ENCODE peak calls at places on chromosomes 13 and 19, in five cellular contexts. S, Y, D, I and K are unnamed samples.

GRCh38 chr13:113849981-113850721 is 13.7 kb downstream of the GAS6 start:
- DNase-seq in Y (no peak), D (no peak), I (no peak), S (no peak), K (no peak)

GRCh38 chr19:13053761-13054604 is 48.7 kb downstream of the LYL1 start:
- DNase-seq in D (peak), Y (peak), I (peak), S (peak), K (peak)

GRCh38 chr13:39259371-39259770 is 221.1 kb downstream of the NHLRC3 start:
- DNase-seq in S (no peak), D (no peak), I (no peak), Y (no peak), K (no peak)

GRCh38 chr19:10363789-10364281 is 16.5 kb downstream of the TYK2 start:
- DNase-seq in I (no peak), D (no peak), Y (no peak), S (no peak), K (no peak)

GRCh38 chr13:108609353-108609752 is 20.1 kb upstream of the MYO16 start:
- DNase-seq in Y (no peak), D (no peak), I (peak), S (no peak), K (no peak)

GRCh38 chr13:47865883-47866282 is 135.2 kb downstream of the SUCLA2 start:
- DNase-seq in Y (no peak), S (no peak), D (no peak), I (no peak), K (no peak)

GRCh38 chr13:40221460-40222201 is 444.8 kb downstream of the FOXO1 start:
- DNase-seq in Y (no peak), D (no peak), S (no peak), I (peak), K (no peak)

GRCh38 chr13:45331123-45331619 is 9.8 kb downstream of the TPT1 start:
- DNase-seq in D (no peak), Y (no peak), S (no peak), I (no peak), K (no peak)

GRCh38 chr13:77919351-77920294 is 992 bp upstream of the EDNRB start:
- DNase-seq in S (peak), Y (peak), I (peak), D (peak), K (no peak)

GRCh38 chr13:94073006-94073744 is 406.3 kb downstream of the DCT start:
- DNase-seq in Y (no peak), D (no peak), S (no peak), I (peak), K (no peak)

GRCh38 chr13:109610517-109610916 is 175.9 kb downstream of the IRS2 start:
- DNase-seq in I (peak), D (no peak), S (no peak), Y (peak), K (no peak)

GRCh38 chr13:48782429-48782840 is 128.7 kb downstream of the CYSLTR2 start:
- DNase-seq in D (peak), Y (no peak), I (no peak), S (no peak), K (no peak)

DNA sequence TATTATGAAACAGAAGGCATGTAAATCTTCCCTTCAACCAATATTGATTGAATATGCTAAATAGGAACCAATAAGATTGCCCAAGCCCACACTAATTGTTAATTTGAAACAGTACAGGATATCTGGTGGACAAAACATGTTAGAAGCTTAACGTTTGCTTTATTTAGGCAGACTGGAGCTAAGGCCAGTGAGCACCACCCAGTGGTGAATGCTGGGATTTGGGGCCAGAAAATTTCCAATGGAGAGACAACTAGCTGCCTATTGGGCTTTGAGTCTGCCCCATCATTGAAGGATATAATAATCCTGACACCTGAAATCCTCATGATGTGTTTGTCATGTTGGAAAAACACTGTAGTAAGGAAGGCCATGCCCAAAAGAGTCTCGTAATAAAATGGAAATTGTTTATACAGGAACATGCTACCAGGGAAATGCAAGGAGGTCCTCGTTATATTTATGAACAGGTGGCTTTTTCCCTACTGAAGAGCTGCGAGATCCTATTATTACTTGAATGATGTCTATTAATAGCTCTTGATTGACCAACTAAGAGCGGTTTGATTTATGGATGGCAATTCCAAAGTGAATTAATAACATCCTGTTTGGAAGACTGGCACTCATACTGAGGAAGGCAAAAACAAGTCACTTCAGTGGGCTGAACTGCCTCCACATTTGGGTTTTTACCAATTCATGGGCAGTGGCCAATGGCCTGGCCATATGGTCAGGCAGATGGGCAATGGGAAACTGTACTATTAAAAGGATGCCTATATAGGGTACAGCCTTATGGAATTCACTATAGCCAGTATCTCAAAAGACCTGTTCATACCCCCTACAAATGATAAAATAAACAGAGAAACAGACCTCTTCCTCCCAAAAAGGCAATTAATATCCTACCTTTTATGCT is 8.7 kb downstream of the SIGLECL1 start:
- DNase-seq in S (peak), D (no peak), Y (peak), I (peak), K (no peak)
- H3K27ac ChIP-seq in S (no peak), D (no peak), Y (no peak), I (no peak), K (no peak)

GRCh38 chr13:30043631-30043925 is 193.2 kb upstream of the UBL3 start:
- DNase-seq in D (no peak), S (no peak), I (no peak), Y (no peak), K (no peak)
- H3K27ac ChIP-seq in D (no peak), S (no peak), I (no peak), Y (no peak), K (no peak)

GRCh38 chr13:34276764-34277163 is 458.8 kb downstream of the RFC3 start:
- DNase-seq in S (no peak), I (no peak), D (no peak), Y (no peak), K (no peak)

DNA sequence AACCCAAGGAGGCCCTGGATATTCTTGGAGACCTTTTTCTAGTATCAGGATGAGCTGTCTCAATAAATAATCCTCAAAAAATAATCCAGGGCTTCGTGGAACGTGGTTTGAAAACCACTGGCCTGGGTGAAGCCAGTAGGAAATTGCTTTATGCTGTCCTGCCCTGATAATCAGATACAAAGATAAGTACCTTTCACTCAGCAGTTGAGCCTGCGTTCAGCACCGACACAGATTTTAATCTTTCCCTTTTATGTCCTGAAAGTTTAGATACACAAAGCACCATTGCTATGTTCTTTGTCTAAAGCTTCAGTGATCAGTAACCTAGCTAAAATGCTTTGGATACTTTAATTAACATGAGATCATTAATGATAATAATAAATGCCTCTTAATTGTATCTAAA is 460.0 kb downstream of the RFC3 start:
- DNase-seq in I (no peak), D (no peak), Y (no peak), S (no peak), K (no peak)
- H3K27ac ChIP-seq in I (no peak), D (no peak), Y (no peak), S (no peak), K (no peak)

GRCh38 chr19:35300340-35300649 is 8.3 kb downstream of the MAG start:
- DNase-seq in S (no peak), I (no peak), Y (no peak), D (no peak), K (no peak)

GRCh38 chr19:35302446-35302845 is 10.5 kb downstream of the MAG start:
- DNase-seq in S (no peak), D (no peak), I (no peak), Y (no peak), K (no peak)

GRCh38 chr19:35303357-35303915 is 11.5 kb downstream of the MAG start:
- DNase-seq in D (no peak), Y (no peak), I (no peak), S (no peak), K (no peak)

GRCh38 chr19:35304036-35304435 is 12.1 kb downstream of the MAG start:
- DNase-seq in Y (no peak), I (no peak), S (no peak), D (no peak), K (no peak)

DNA sequence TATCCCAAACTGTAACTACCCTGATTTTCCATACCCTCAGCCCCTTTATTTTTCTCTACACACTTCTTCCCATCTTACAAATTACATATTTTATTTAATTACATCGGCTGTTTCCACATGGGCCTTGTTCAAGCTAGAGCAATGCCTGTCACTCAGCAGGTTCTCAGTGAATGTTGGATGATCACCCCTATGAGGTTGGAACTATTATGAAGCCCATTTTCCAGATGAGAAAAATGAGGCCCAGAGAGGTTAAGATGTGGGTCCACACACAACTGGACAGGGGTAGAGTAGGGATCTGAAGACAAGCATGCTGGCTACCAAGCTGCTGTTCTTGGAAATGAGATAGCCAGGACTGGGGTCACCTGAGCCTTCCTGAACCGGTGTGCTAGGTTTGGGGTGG is 10.0 kb downstream of the MAG start:
- DNase-seq in D (no peak), Y (no peak), I (no peak), S (no peak), K (no peak)
- H3K27ac ChIP-seq in D (no peak), Y (no peak), I (no peak), S (no peak), K (no peak)

GRCh38 chr13:41960700-41961697 is at the start of gene VWA8:
- DNase-seq in D (peak), Y (peak), I (peak), S (peak), K (peak)
- H3K27ac ChIP-seq in D (peak), Y (peak), I (peak), S (peak), K (peak)

GRCh38 chr13:106990594-106990993 is 422.7 kb upstream of the ARGLU1 start:
- DNase-seq in Y (no peak), I (no peak), D (no peak), S (no peak), K (no peak)
- H3K27ac ChIP-seq in Y (no peak), I (no peak), D (no peak), S (no peak), K (no peak)

DNA sequence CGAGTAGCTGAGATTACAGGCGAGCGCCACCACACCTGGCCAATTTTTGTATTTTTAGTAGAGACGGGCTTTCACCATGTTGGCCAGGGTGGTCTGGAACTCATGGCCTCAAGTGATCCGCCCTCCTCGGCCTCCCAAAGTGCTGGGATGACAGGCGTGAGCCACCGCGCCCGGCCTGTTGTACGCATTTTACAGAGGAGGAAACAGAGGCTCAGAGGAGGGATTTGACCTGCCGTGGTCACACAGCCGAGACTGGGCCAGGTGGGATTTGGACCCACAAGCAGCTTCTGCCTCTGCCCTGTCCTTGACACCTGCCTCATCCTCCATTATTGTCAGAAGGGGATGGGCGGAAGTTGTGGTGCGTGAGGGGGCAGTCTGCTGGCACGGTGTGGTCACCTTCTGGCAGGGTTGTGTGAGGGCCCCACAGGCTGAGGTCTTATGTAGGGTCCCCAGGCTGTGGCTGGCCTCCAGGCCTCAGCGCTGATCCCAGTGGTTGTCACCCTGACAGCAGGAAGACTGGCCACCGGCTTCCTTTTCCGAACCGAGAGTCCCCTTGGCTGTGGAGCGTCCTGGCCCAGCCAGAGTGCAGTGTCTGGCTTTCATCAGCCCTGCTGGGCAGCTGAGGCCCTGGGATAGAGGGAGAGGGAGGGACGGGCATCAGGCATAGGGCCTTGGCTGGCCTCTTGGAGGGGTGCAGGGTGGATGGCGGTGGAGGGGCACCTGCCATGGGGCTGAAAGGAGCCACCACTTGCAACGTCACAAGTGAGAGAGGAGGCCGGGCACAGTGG is 20.3 kb downstream of the NFIC start:
- DNase-seq in I (no peak), D (peak), S (no peak), Y (no peak), K (no peak)
- H3K27ac ChIP-seq in I (peak), D (peak), S (no peak), Y (no peak), K (peak)

GRCh38 chr13:19587635-19588300 is 26.4 kb upstream of the TPTE2 start:
- DNase-seq in D (no peak), I (peak), S (no peak), Y (no peak), K (no peak)
- H3K27ac ChIP-seq in D (no peak), I (no peak), S (no peak), Y (no peak), K (no peak)

DNA sequence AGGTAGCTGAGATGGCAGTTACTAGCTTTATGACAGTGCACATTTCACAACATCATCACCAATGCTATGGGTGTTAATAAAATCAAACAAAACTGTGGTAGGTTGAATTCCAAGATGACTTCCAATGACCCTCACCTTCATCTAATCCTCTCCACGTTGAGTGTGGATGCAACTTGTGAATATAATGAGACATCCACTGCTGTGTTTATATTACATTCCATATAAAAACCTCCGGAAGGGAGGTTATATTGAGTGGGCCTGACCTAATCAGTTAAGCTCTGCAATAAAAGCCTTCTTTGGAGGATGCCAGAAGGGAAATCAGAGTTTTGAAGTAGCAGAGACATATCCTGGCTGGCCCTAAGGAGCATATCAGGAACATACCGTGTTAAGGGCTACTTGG is 25.6 kb upstream of the CSNK1A1L start:
- DNase-seq in S (no peak), D (no peak), Y (no peak), I (no peak), K (no peak)
- H3K27ac ChIP-seq in S (no peak), D (no peak), Y (no peak), I (no peak), K (no peak)

GRCh38 chr19:5718579-5719273 is 1.2 kb downstream of the LONP1 start:
- DNase-seq in S (no peak), Y (no peak), I (peak), D (no peak), K (no peak)
- H3K27ac ChIP-seq in S (no peak), Y (no peak), I (peak), D (no peak), K (peak)